ENCODE peak calls at places on chromosome 19, in ten cellular contexts. B is CD8-positive, alpha-beta T cell; C is PC-3; P is IMR-90; N is HFF-Myc; W is tibial nerve; A is transverse colon; X is osteocyte; S is neural crest cell; I is nephron progenitor cell. H is an unnamed sample.

GRCh38 chr19:34120846-34121639 is 51.3 kb upstream of the LSM14A start:
- DNase-seq in P (peak; percentile 52), X (no peak), W (peak; percentile 21), N (no peak), B (peak; percentile 49), C (peak; percentile 44), A (no peak), S (peak; percentile 34), I (no peak), H (no peak)

GRCh38 chr19:5826531-5827341 is 12.8 kb downstream of the FUT6 start:
- DNase-seq in C (peak; percentile 81), X (no peak), W (no peak), P (no peak), B (peak; percentile 24), S (peak; percentile 45), N (no peak), A (peak; percentile 88), I (peak; percentile 89), H (no peak)

GRCh38 chr19:4986471-4986888 is 17.6 kb downstream of the KDM4B start:
- DNase-seq in I (no peak), W (no peak), S (no peak), A (no peak), X (no peak), N (no peak), P (no peak), C (no peak), B (no peak), H (no peak)

GRCh38 chr19:15418112-15418587 is 638 bp downstream of the AKAP8L start:
- DNase-seq in I (no peak), P (no peak), C (peak; percentile 26), B (no peak), X (no peak), W (no peak), N (no peak), S (no peak), A (no peak), H (no peak)

GRCh38 chr19:17686027-17686511 is 2.1 kb downstream of the UNC13A start:
- DNase-seq in S (no peak), P (no peak), N (no peak), X (no peak), C (no peak), I (no peak), W (no peak), A (no peak), B (no peak), H (no peak)

GRCh38 chr19:57708641-57709354 is at the start of gene ZNF154:
- DNase-seq in N (peak; percentile 33), S (peak; percentile 58), C (no peak), A (peak; percentile 48), I (peak; percentile 30), B (peak; percentile 38), W (no peak), X (peak; percentile 85), P (peak; percentile 67), H (no peak)

GRCh38 chr19:3204646-3205275 is 19.0 kb downstream of the NCLN start:
- DNase-seq in N (no peak), S (no peak), P (no peak), W (no peak), X (no peak), B (no peak), I (no peak), C (no peak), A (no peak), H (no peak)

GRCh38 chr19:1105217-1105872 is 1.6 kb downstream of the GPX4 start:
- DNase-seq in P (peak; percentile 35), A (no peak), W (no peak), I (no peak), B (no peak), S (no peak), X (no peak), N (no peak), C (peak; percentile 34), H (no peak)

GRCh38 chr19:2982983-2983350 is 5.6 kb downstream of the TLE6 start:
- DNase-seq in X (peak; percentile 93), S (no peak), A (peak; percentile 78), W (peak; percentile 86), B (no peak), P (peak; percentile 68), I (no peak), C (peak; percentile 6), N (no peak), H (no peak)

GRCh38 chr19:37778613-37779138 is 710 bp downstream of the ZNF573 start:
- DNase-seq in X (no peak), C (no peak), P (peak; percentile 0), A (peak; percentile 10), S (no peak), N (no peak), I (no peak), B (no peak), W (no peak), H (no peak)

GRCh38 chr19:37779139-37780035 is at the start of gene ZNF573:
- DNase-seq in B (peak; percentile 81), X (peak; percentile 91), N (peak; percentile 83), C (peak; percentile 71), I (peak; percentile 80), S (peak; percentile 69), W (peak; percentile 86), A (peak; percentile 86), P (peak; percentile 87), H (peak; percentile 57)
- TF ChIP-seq CTCF in B (no peak), X (no peak), N (no peak), C (no peak), I (no peak), S (no peak), W (no peak), A (peak; percentile 33), P (peak; percentile 9), H (no peak)

GRCh38 chr19:19386373-19386869 is 19.1 kb upstream of the GATAD2A start:
- DNase-seq in A (peak; percentile 28), W (no peak), X (no peak), S (no peak), N (no peak), P (no peak), B (peak; percentile 27), C (no peak), I (no peak), H (no peak)

GRCh38 chr19:19387108-19387507 is 18.4 kb upstream of the GATAD2A start:
- DNase-seq in B (no peak), C (no peak), W (no peak), N (no peak), X (no peak), P (no peak), A (no peak), I (no peak), S (no peak), H (no peak)

GRCh38 chr19:19385900-19386339 is 19.6 kb upstream of the GATAD2A start:
- DNase-seq in A (no peak), N (no peak), I (peak; percentile 69), B (peak; percentile 57), X (peak; percentile 87), S (no peak), C (no peak), W (no peak), P (no peak), H (peak; percentile 83)

GRCh38 chr19:19384486-19384885 is 21.0 kb upstream of the GATAD2A start:
- DNase-seq in I (no peak), X (no peak), S (no peak), B (no peak), N (no peak), P (no peak), A (no peak), W (no peak), C (no peak), H (no peak)

DNA sequence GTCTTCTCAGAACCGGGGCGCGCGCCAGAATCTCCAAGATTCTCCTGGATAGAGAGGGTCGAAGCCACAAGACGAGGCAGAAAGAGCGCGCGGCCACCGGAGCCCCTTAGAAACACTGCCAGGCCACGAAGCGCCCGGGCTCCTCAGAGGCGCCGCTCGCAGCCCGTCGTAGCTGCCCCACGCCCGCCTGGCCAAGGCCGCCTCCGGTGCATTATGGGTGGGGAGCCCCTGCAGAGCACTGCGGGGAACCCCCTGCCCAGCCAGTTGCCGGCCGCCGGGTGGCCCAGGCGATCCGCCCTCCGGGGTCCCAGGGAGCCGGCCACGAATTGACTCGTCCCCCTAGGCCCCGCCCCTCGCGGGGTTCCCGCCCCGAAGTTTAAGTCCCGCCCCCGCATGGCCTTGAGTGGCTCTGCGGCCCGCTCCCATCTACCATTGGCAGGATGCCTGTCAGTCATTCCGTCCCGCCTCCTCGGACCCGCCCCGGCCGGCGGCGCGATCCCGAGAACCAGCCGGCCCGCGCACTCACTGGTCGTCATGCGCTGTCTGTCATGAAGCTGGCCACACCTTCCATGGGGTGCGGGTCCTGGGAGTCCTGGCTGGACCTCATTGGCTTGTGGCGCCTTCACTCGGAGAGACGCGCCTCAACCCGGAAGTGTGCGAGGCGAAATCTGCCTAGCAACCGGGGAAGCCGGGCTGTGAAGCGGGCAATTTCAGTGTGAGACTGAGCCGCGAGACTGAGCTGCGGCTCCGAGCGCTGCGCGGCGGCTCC is 20.2 kb upstream of the GATAD2A start:
- DNase-seq in B (peak; percentile 99), X (peak; percentile 100), A (peak; percentile 100), P (peak; percentile 100), N (peak; percentile 98), I (peak; percentile 100), C (peak; percentile 99), S (peak; percentile 98), W (peak; percentile 99), H (peak; percentile 100)
- TF ChIP-seq CTCF in B (no peak), X (no peak), A (peak; percentile 40), P (peak; percentile 20), N (no peak), I (no peak), C (no peak), S (no peak), W (peak; percentile 22), H (no peak)

GRCh38 chr19:10567696-10568443 is 909 bp downstream of the CDKN2D start:
- DNase-seq in B (no peak), I (no peak), W (no peak), C (no peak), A (no peak), X (no peak), P (no peak), S (no peak), N (no peak), H (no peak)

GRCh38 chr19:10566408-10566657 is 523 bp upstream of the KRI1 start:
- DNase-seq in S (no peak), C (no peak), B (no peak), P (no peak), I (no peak), X (no peak), N (no peak), W (no peak), A (no peak), H (no peak)

GRCh38 chr19:10568444-10568825 is 344 bp downstream of the CDKN2D start:
- DNase-seq in X (no peak), P (no peak), W (no peak), N (no peak), C (peak; percentile 50), A (peak; percentile 63), I (no peak), S (no peak), B (peak; percentile 63), H (no peak)

GRCh38 chr19:10566658-10567410 is 1.0 kb upstream of the KRI1 start:
- DNase-seq in W (no peak), B (peak; percentile 53), I (no peak), C (no peak), N (no peak), A (peak; percentile 41), X (no peak), P (no peak), S (no peak), H (no peak)

GRCh38 chr19:10568826-10569651 is at the start of gene CDKN2D:
- DNase-seq in P (peak; percentile 99), N (peak; percentile 96), W (peak; percentile 98), A (peak; percentile 100), X (peak; percentile 100), I (peak; percentile 100), C (peak; percentile 100), B (peak; percentile 100), S (peak; percentile 100), H (peak; percentile 99)
- TF ChIP-seq CTCF in P (no peak), N (no peak), W (peak; percentile 90), A (peak; percentile 77), X (peak; percentile 40), I (no peak), C (no peak), B (no peak), S (peak; percentile 33), H (no peak)

GRCh38 chr19:44800461-44800860 is 8.4 kb upstream of the BCAM start:
- DNase-seq in B (peak; percentile 88), N (peak; percentile 38), S (peak; percentile 96), I (peak; percentile 97), A (peak; percentile 88), X (peak; percentile 95), P (peak; percentile 61), C (peak; percentile 69), W (peak; percentile 86), H (peak; percentile 81)
- TF ChIP-seq CTCF in B (peak; percentile 70), N (peak; percentile 95), S (peak; percentile 93), I (peak; percentile 90), A (peak; percentile 97), X (peak; percentile 87), P (peak; percentile 96), C (peak; percentile 76), W (peak; percentile 95), H (peak; percentile 81)

H was measured in CD14-positive monocyte.